ENCODE peak calls at places on chromosomes 3 and 15, in eight cellular contexts. Z is A549, E is HL-60, D is Panc1, N is GM23338, P is K562, Y is SK-N-SH, X is HCT116. H is an unnamed sample.

GRCh38 chr3:157618075-157618760 is 115.0 kb upstream of the VEPH1 start:
- DNase-seq in Z (peak; percentile 37), E (peak; percentile 11), D (peak; percentile 41), N (peak; percentile 80), P (peak; percentile 65), Y (peak; percentile 41), X (peak; percentile 61), H (peak; percentile 41)

GRCh38 chr3:112639451-112640332 is 1.3 kb downstream of the CCDC80 start:
- DNase-seq in Z (no peak), E (no peak), D (no peak), N (no peak), P (no peak), Y (no peak), X (no peak), H (no peak)

GRCh38 chr15:91022832-91023129 is 387 bp upstream of the VPS33B start:
- DNase-seq in Z (no peak), E (no peak), D (no peak), N (no peak), P (no peak), Y (no peak), X (no peak), H (no peak)

GRCh38 chr3:53166781-53167291 is 5.8 kb downstream of the PRKCD start:
- DNase-seq in Z (no peak), E (peak; percentile 89), D (no peak), N (no peak), P (no peak), Y (no peak), X (no peak), H (no peak)

GRCh38 chr15:58690703-58691102 is 58.8 kb downstream of the ADAM10 start:
- DNase-seq in Z (no peak), E (peak; percentile 8), D (no peak), N (no peak), P (no peak), Y (no peak), X (no peak), H (no peak)

GRCh38 chr3:159635047-159635641 is 353.5 kb upstream of the IL12A start:
- DNase-seq in Z (no peak), E (no peak), D (no peak), N (no peak), P (no peak), Y (no peak), X (no peak), H (no peak)

GRCh38 chr3:126390751-126391150 is 4.0 kb upstream of the CFAP100 start:
- DNase-seq in Z (no peak), E (no peak), D (no peak), N (no peak), P (no peak), Y (no peak), X (no peak), H (no peak)

GRCh38 chr15:94460624-94461023 is 229.3 kb downstream of the MCTP2 start:
- DNase-seq in Z (no peak), E (no peak), D (no peak), N (peak; percentile 4), P (no peak), Y (no peak), X (no peak), H (no peak)

GRCh38 chr15:48010321-48010720 is 110.5 kb upstream of the SLC24A5 start:
- DNase-seq in Z (no peak), E (no peak), D (no peak), N (no peak), P (no peak), Y (no peak), X (no peak), H (no peak)

GRCh38 chr3:170811515-170811914 is 58.5 kb downstream of the RPL22L1 start:
- DNase-seq in Z (no peak), E (no peak), D (no peak), N (no peak), P (peak; percentile 37), Y (no peak), X (no peak), H (no peak)

GRCh38 chr3:39637807-39638206 is 170.3 kb downstream of the MOBP start:
- DNase-seq in Z (peak; percentile 51), E (no peak), D (no peak), N (peak; percentile 22), P (peak; percentile 47), Y (no peak), X (peak; percentile 31), H (peak; percentile 5)

GRCh38 chr15:25862087-25862468 is 1.0 kb downstream of the ATP10A start:
- DNase-seq in Z (no peak), E (no peak), D (no peak), N (peak; percentile 39), P (no peak), Y (no peak), X (no peak), H (no peak)

GRCh38 chr15:82810061-82810862 is 834 bp downstream of the WHAMM start:
- DNase-seq in Z (no peak), E (peak; percentile 48), D (no peak), N (peak; percentile 60), P (no peak), Y (peak; percentile 80), X (no peak), H (peak; percentile 39)

GRCh38 chr3:15261274-15261673 is 55.2 kb downstream of the CAPN7 start:
- DNase-seq in Z (no peak), E (no peak), D (no peak), N (no peak), P (no peak), Y (no peak), X (no peak), H (no peak)

GRCh38 chr3:22319446-22319845 is 568.4 kb upstream of the ZNF385D start:
- DNase-seq in Z (no peak), E (no peak), D (no peak), N (no peak), P (no peak), Y (no peak), X (no peak), H (no peak)

GRCh38 chr15:74842581-74843444 is at the start of gene ULK3:
- DNase-seq in Z (peak; percentile 96), E (peak; percentile 90), D (no peak), N (peak; percentile 98), P (peak; percentile 94), Y (peak; percentile 99), X (peak; percentile 61), H (peak; percentile 70)

GRCh38 chr15:86317379-86317745 is 237.7 kb downstream of the AGBL1 start:
- DNase-seq in Z (no peak), E (no peak), D (no peak), N (no peak), P (no peak), Y (no peak), X (no peak), H (no peak)

GRCh38 chr3:3127432-3128010 is 781 bp downstream of the TRNT1 start:
- DNase-seq in Z (peak; percentile 16), E (peak; percentile 49), D (no peak), N (peak; percentile 14), P (peak; percentile 25), Y (peak; percentile 41), X (no peak), H (peak; percentile 20)

GRCh38 chr3:112806903-112807302 is 39.8 kb downstream of the CD200R1L start:
- DNase-seq in Z (no peak), E (no peak), D (no peak), N (no peak), P (no peak), Y (no peak), X (no peak), H (no peak)

GRCh38 chr15:84702961-84703482 is 12.9 kb downstream of the SEC11A start:
- DNase-seq in Z (no peak), E (no peak), D (no peak), N (no peak), P (no peak), Y (no peak), X (no peak), H (no peak)

GRCh38 chr15:32659340-32659831 is 17.9 kb downstream of the SCG5 start:
- DNase-seq in Z (peak; percentile 61), E (no peak), D (peak; percentile 51), N (no peak), P (no peak), Y (peak; percentile 31), X (no peak), H (peak; percentile 27)

GRCh38 chr15:91320106-91320505 is 220.0 kb downstream of the SV2B start:
- DNase-seq in Z (no peak), E (no peak), D (no peak), N (no peak), P (no peak), Y (no peak), X (no peak), H (no peak)

GRCh38 chr3:154120903-154121235 is 321 bp upstream of the ARHGEF26 start:
- DNase-seq in Z (no peak), E (no peak), D (no peak), N (no peak), P (no peak), Y (no peak), X (no peak), H (no peak)

GRCh38 chr15:64024172-64025050 is 21.9 kb downstream of the DAPK2 start:
- DNase-seq in Z (no peak), E (peak; percentile 43), D (no peak), N (peak; percentile 34), P (no peak), Y (no peak), X (no peak), H (no peak)
- TF ChIP-seq REST in Z (no peak), E (no peak), D (no peak), N (no peak), P (no peak), Y (no peak), X (no peak), H (no peak)

GRCh38 chr15:51856714-51857380 is 27.4 kb downstream of the TMOD3 start:
- DNase-seq in Z (no peak), E (no peak), D (no peak), N (no peak), P (no peak), Y (no peak), X (no peak), H (no peak)
- TF ChIP-seq REST in Z (no peak), E (no peak), D (no peak), N (no peak), P (no peak), Y (no peak), X (no peak), H (no peak)

GRCh38 chr15:38603271-38603670 is 38.7 kb upstream of the RASGRP1 start:
- DNase-seq in Z (no peak), E (no peak), D (no peak), N (peak; percentile 28), P (no peak), Y (no peak), X (no peak), H (no peak)
- TF ChIP-seq REST in Z (no peak), E (no peak), D (no peak), N (no peak), P (no peak), Y (no peak), X (no peak), H (no peak)

DNA sequence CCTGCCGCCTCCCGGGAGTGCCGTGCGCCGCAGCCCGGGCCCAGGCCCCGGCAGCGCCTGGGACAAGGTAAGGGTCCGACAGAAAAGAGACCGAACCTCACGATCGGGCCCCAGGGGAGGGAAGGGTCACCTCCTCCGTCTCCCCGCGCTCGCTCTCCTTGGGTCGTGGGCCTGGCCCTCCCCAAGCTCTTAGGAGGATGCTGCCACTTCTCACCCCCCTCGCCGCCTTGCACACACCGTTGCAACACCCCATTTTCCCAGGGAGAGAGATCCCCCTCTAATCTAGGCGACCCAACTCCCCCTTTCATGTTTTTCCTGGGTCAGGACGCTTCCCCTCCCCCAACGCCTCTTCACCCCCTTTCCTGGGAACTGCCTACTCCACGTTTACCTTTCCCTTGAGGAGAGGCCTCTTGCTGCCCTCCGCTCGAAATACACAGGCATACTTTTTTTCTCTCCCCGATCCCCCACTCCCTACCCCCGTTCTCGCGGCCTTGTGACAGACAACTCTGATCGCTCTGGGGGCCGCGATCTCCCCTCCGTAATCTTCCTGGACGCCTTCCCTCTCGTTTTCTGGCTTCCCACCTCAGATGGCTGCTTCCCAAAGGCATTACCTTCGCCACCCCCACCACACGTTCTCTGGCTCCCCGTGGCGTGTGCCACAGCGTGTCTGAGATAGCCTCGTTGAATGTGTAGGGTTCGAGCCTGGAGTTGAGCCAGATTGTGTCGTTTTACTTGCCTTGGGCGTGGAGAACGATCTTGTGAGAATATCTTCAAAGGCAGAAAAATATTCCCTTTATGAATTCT is 698 bp downstream of the SETD5 start:
- DNase-seq in Z (no peak), E (peak; percentile 26), D (no peak), N (peak; percentile 63), P (no peak), Y (peak; percentile 30), X (no peak), H (peak; percentile 40)
- TF ChIP-seq REST in Z (no peak), E (peak; percentile 15), D (no peak), N (no peak), P (no peak), Y (no peak), X (no peak), H (no peak)

H was measured in HepG2.